ENCODE peak calls at places on chromosomes 12 and 14, in ten cellular contexts. B is T-cell, X is GF-D8, G is NCI-H510A treated with DMSO at 0.1 percent for 48 hours, O is AG04450, T is ovary, C is GM04504, A is tibial artery, F is adipocyte, Z is kidney glomerular epithelial cell. S is an unnamed sample.

GRCh38 chr14:50944647-50945413 is 547 bp upstream of the PYGL start:
- DNase-seq in B (no peak), X (peak), G (peak), O (no peak), T (no peak), C (no peak), A (peak), F (peak), Z (peak), S (no peak)

GRCh38 chr12:54082402-54082892 is 28.8 kb downstream of the HOXC4 start:
- DNase-seq in B (peak), X (no peak), G (peak), O (no peak), T (peak), C (no peak), A (no peak), F (no peak), Z (no peak), S (peak)

GRCh38 chr12:130162267-130162666 is at the start of gene FZD10:
- DNase-seq in B (no peak), X (no peak), G (peak), O (no peak), T (peak), C (no peak), A (peak), F (peak), Z (no peak), S (no peak)

GRCh38 chr12:53214687-53215455 is 7.8 kb upstream of the ITGB7 start:
- DNase-seq in B (no peak), X (no peak), G (no peak), O (no peak), T (no peak), C (no peak), A (no peak), F (no peak), Z (no peak), S (no peak)

GRCh38 chr12:34402899-34403705 is 380.8 kb downstream of the ALG10 start:
- DNase-seq in B (no peak), X (no peak), G (no peak), O (no peak), T (peak), C (no peak), A (peak), F (no peak), Z (no peak), S (no peak)

GRCh38 chr12:132617822-132618682 is 524 bp upstream of the P2RX2 start:
- DNase-seq in B (no peak), X (no peak), G (no peak), O (no peak), T (no peak), C (no peak), A (no peak), F (peak), Z (no peak), S (no peak)

GRCh38 chr14:103118663-103119404 is 4.4 kb upstream of the TNFAIP2 start:
- DNase-seq in B (no peak), X (peak), G (no peak), O (no peak), T (no peak), C (no peak), A (peak), F (no peak), Z (no peak), S (no peak)

GRCh38 chr12:62537544-62537943 is 70.9 kb downstream of the MON2 start:
- DNase-seq in B (no peak), X (no peak), G (no peak), O (peak), T (peak), C (peak), A (peak), F (peak), Z (peak), S (no peak)

GRCh38 chr14:66365388-66365787 is 120.8 kb upstream of the CCDC196 start:
- DNase-seq in B (no peak), X (no peak), G (no peak), O (no peak), T (no peak), C (no peak), A (no peak), F (no peak), Z (no peak), S (no peak)

GRCh38 chr12:40693503-40693863 is 1.2 kb downstream of the CNTN1 start:
- DNase-seq in B (no peak), X (no peak), G (peak), O (no peak), T (peak), C (no peak), A (no peak), F (no peak), Z (no peak), S (no peak)

GRCh38 chr12:3353621-3354020 is 137.4 kb upstream of the PRMT8 start:
- DNase-seq in B (no peak), X (no peak), G (no peak), O (no peak), T (no peak), C (no peak), A (no peak), F (no peak), Z (no peak), S (no peak)

GRCh38 chr14:92877757-92878431 is 45.1 kb upstream of the CHGA start:
- DNase-seq in B (no peak), X (no peak), G (no peak), O (no peak), T (peak), C (no peak), A (no peak), F (no peak), Z (no peak), S (no peak)

GRCh38 chr14:59215353-59215752 is 26.9 kb downstream of the DAAM1 start:
- DNase-seq in B (no peak), X (no peak), G (peak), O (peak), T (peak), C (peak), A (peak), F (no peak), Z (no peak), S (no peak)

GRCh38 chr12:111926631-111927030 is 84.6 kb downstream of the MAPKAPK5 start:
- DNase-seq in B (no peak), X (no peak), G (no peak), O (no peak), T (no peak), C (no peak), A (no peak), F (no peak), Z (no peak), S (no peak)

GRCh38 chr14:61385002-61385685 is 63.8 kb downstream of the PRKCH start:
- DNase-seq in B (peak), X (no peak), G (no peak), O (no peak), T (no peak), C (no peak), A (no peak), F (no peak), Z (no peak), S (peak)

GRCh38 chr14:91313154-91313850 is 68.8 kb upstream of the GPR68 start:
- DNase-seq in B (no peak), X (no peak), G (no peak), O (no peak), T (no peak), C (no peak), A (no peak), F (no peak), Z (no peak), S (no peak)

S was measured in CD4-positive, alpha-beta memory T cell.